ENCODE peak calls at places on chromosomes 3 and 15, in four cellular contexts. U is stimulated activated CD4-positive, alpha-beta T cell treated with anti-CD3 and anti-CD28 coated beads, Interleukin-2, amount 100 ng/mL, for 48 hours; S is central memory CD8-positive, alpha-beta T cell; T is head of caudate nucleus. Y is an unnamed sample.

GRCh38 chr3:149971403-149972075 is 844 bp upstream of the PFN2 start:
- DNase-seq in U (peak), S (no peak), T (peak), Y (peak)

GRCh38 chr3:81195483-81195882 is 566.0 kb downstream of the GBE1 start:
- DNase-seq in U (no peak), S (no peak), T (no peak), Y (no peak)

GRCh38 chr15:32119286-32119685 is 89.0 kb downstream of the CHRNA7 start:
- DNase-seq in U (no peak), S (no peak), T (no peak), Y (no peak)

GRCh38 chr15:60006203-60006782 is 2.2 kb downstream of the FOXB1 start:
- DNase-seq in U (no peak), S (no peak), T (no peak), Y (no peak)

GRCh38 chr3:18559323-18559972 is 134.3 kb upstream of the SATB1 start:
- DNase-seq in U (peak), S (no peak), T (no peak), Y (peak)

GRCh38 chr3:58667229-58667628 is 655 bp upstream of the FAM3D start:
- DNase-seq in U (no peak), S (no peak), T (no peak), Y (no peak)

GRCh38 chr3:32296251-32297204 is 58.0 kb downstream of the CMTM8 start:
- DNase-seq in U (peak), S (peak), T (peak), Y (peak)

GRCh38 chr3:99330281-99330680 is 308.1 kb upstream of the COL8A1 start:
- DNase-seq in U (no peak), S (no peak), T (no peak), Y (no peak)

GRCh38 chr15:67114846-67115521 is 49.6 kb downstream of the SMAD3 start:
- DNase-seq in U (no peak), S (no peak), T (no peak), Y (no peak)

GRCh38 chr15:96087180-96087886 is 243.2 kb upstream of the NR2F2 start:
- DNase-seq in U (no peak), S (no peak), T (no peak), Y (no peak)

GRCh38 chr3:71064288-71064975 is 519.1 kb downstream of the FOXP1 start:
- DNase-seq in U (peak), S (peak), T (no peak), Y (peak)

GRCh38 chr3:112699436-112699978 is 58.6 kb upstream of the CCDC80 start:
- DNase-seq in U (no peak), S (no peak), T (no peak), Y (no peak)